ENCODE peak calls at places on chromosomes 4 and X, in six cellular contexts. L is hepatocyte, Z is upper lobe of right lung, I is IMR-90, V is A549, T is mammary epithelial cell. B is an unnamed sample. For H3K4me1, the result is how much of the 10 kb centered on the place peaks cover.

GRCh38 chrX:110401142-110401541 is 42.5 kb downstream of the RTL9 start:
- DNase-seq in L (no peak), Z (no peak), I (no peak), V (peak), T (no peak), B (no peak)

GRCh38 chrX:132171478-132171877 is 43.7 kb upstream of the FRMD7 start:
- DNase-seq in L (no peak), Z (no peak), I (peak), V (peak), T (no peak), B (no peak)

GRCh38 chr4:78166582-78166981 is 109.5 kb downstream of the FRAS1 start:
- DNase-seq in L (no peak), Z (no peak), I (no peak), V (no peak), T (peak), B (no peak)

GRCh38 chr4:148793221-148793620 is 351.0 kb upstream of the NR3C2 start:
- DNase-seq in L (no peak), Z (no peak), I (peak), V (no peak), T (no peak), B (no peak)

GRCh38 chr4:38902695-38903094 is 35.1 kb downstream of the FAM114A1 start:
- DNase-seq in L (peak), Z (no peak), I (no peak), V (peak), T (peak), B (no peak)

GRCh38 chr4:73978886-73979285 is 2.9 kb downstream of the PF4 start:
- DNase-seq in L (peak), Z (no peak), I (peak), V (peak), T (peak), B (no peak)

GRCh38 chr4:32775049-32775448 is 2054.9 kb downstream of the PCDH7 start:
- DNase-seq in L (peak), Z (no peak), I (no peak), V (peak), T (no peak), B (no peak)

GRCh38 chrX:92231391-92231790 is 452.2 kb downstream of the PCDH11X start:
- DNase-seq in L (no peak), Z (no peak), I (no peak), V (no peak), T (no peak), B (no peak)

GRCh38 chr4:153748378-153748777 is 11.4 kb downstream of the RNF175 start:
- DNase-seq in L (peak), Z (no peak), I (peak), V (no peak), T (peak), B (no peak)

GRCh38 chr4:175215657-175216056 is 297.5 kb downstream of the ADAM29 start:
- DNase-seq in L (no peak), Z (no peak), I (no peak), V (no peak), T (no peak), B (no peak)

GRCh38 chrX:33252306-33252825 is 41.0 kb upstream of the DMD start:
- DNase-seq in L (no peak), Z (no peak), I (peak), V (no peak), T (no peak), B (no peak)

GRCh38 chrX:69616520-69617203 is 749 bp downstream of the EDA start:
- DNase-seq in L (peak), Z (peak), I (no peak), V (no peak), T (no peak), B (peak)

GRCh38 chrX:110132450-110133114 is 129.7 kb downstream of the TMEM164 start:
- DNase-seq in L (no peak), Z (no peak), I (peak), V (no peak), T (no peak), B (no peak)

GRCh38 chr4:153246446-153247115 is 42.3 kb downstream of the TRIM2 start:
- DNase-seq in L (no peak), Z (no peak), I (no peak), V (no peak), T (no peak), B (no peak)

GRCh38 chrX:19683358-19683757 is 168.1 kb upstream of the MAP3K15 start:
- DNase-seq in L (no peak), Z (no peak), I (no peak), V (no peak), T (no peak), B (no peak)

GRCh38 chrX:47222776-47223350 is 4.4 kb downstream of the CDK16 start:
- DNase-seq in L (no peak), Z (no peak), I (no peak), V (no peak), T (no peak), B (no peak)

GRCh38 chr4:6802050-6802449 is 19.5 kb downstream of the KIAA0232 start:
- DNase-seq in L (no peak), Z (no peak), I (peak), V (no peak), T (no peak), B (no peak)

GRCh38 chr4:15455290-15455689 is 14.4 kb upstream of the CC2D2A start:
- DNase-seq in L (peak), Z (no peak), I (peak), V (no peak), T (no peak), B (peak)

GRCh38 chrX:97215166-97215565 is 331.5 kb downstream of the RPA4 start:
- DNase-seq in L (no peak), Z (no peak), I (peak), V (no peak), T (no peak), B (no peak)

GRCh38 chr4:168634276-168634802 is 137.5 kb downstream of the PALLD start:
- DNase-seq in L (peak), Z (no peak), I (peak), V (no peak), T (peak), B (no peak)
- H3K4me1 ChIP-seq in L (under half), Z (under half), I (under half), V (half or more), T (half or more), B (half or more)

DNA sequence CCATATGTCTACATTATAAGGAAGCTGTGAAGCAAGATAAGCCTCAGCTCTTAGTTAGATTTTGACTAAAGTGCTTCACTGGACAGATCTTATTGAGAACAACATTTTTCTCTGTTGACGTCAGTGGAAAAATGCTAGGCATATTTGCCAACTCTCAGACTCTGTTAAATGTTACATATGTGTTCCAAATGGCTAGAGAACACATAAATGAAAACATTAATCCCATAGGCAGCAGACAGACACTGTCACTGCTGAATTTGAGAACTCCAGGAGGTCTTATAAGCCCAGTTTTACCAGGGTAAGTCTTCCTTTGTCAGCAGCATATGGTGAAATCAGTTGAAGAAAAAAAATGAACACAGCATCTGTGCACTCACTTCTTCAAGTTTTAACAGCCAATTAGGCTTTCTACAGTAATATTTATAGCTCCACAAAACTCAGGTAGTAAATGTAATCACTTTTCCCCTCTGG is 186.9 kb downstream of the CAMK2D start:
- DNase-seq in L (peak), Z (no peak), I (peak), V (no peak), T (peak), B (no peak)
- H3K27ac ChIP-seq in L (peak), Z (peak), I (no peak), V (no peak), T (no peak), B (peak)

DNA sequence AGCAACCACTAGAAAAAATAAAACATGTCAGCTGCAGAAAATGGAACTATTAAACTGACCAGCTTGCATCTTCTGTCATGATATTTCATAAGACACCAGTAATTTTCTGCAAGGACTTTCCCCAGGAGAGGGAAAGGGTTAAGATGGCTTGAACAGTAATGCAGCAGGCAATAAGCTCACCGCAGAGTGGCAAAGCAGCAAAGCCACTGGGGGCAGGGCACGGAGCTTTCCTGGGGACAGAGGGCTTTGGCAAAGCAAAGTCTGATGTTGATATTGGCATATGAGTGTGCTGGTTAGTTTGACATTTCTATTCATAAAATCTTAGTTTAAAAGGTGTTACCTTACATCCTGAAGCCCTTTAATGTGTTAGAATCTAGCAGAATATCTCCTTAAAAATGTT is 55.1 kb upstream of the NAP1L5 start:
- DNase-seq in L (no peak), Z (no peak), I (no peak), V (no peak), T (no peak), B (no peak)
- TF ChIP-seq CTCF in L (no peak), Z (no peak), I (no peak), V (no peak), T (no peak), B (no peak)

GRCh38 chr4:1176398-1177273 is 4.3 kb upstream of the SPON2 start:
- DNase-seq in L (no peak), Z (no peak), I (no peak), V (no peak), T (no peak), B (no peak)
- H3K4me1 ChIP-seq in L (under half), Z (under half), I (under half), V (under half), T (under half), B (half or more)

DNA sequence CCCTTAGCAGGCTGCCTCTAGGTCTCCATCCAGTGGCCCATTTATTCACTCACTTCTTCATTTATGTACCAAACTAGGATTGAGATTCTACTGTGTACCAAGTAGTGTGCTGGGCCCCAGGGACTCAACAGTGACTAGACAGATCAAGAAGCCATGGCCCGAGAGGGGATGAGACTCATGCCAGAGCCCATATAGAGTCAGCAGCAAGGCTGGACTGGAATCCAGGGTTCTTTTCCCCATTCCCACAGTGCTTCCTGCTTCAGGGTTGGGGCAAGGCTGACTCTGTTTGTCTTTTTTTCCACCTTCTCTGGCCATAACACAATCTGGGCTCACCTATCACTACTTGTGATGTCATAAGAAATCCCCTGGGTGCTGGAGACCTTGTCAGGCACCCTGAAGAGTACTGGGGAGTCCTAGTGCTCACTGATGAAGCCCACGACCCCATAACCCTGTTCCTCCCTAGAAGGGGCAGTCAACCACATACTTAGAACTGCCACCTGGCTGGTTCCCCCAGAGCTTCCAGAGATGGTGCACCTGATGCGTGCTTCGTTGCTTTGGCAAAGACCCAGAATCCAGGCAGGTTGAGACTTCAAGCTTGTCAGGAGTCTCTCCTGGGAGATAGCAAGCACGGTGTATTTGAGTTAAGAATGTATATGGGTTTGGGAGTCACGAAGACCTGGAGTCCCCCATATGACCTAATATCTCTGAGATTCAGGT is 6.2 kb downstream of the RTL5 start:
- DNase-seq in L (no peak), Z (no peak), I (no peak), V (no peak), T (no peak), B (no peak)
- H3K27ac ChIP-seq in L (peak), Z (peak), I (no peak), V (peak), T (no peak), B (peak)